ENCODE peak calls at places on chromosome 1, in eight cellular contexts. U is mesendoderm; Y is body of pancreas; R is fibroblast of lung; L is psoas muscle; H is neural progenitor cell; V is HepG2; E is CD8-positive, alpha-beta T cell. Q is an unnamed sample.

GRCh38 chr1:50251592-50252165 is 143.0 kb downstream of the ELAVL4 start:
- DNase-seq in L (no peak), E (no peak), H (peak; percentile 15), R (no peak), V (no peak), U (peak; percentile 82), Y (no peak), Q (no peak)

GRCh38 chr1:214425723-214426419 is 125.5 kb downstream of the PTPN14 start:
- DNase-seq in Y (no peak), E (no peak), L (no peak), H (no peak), V (no peak), R (no peak), U (no peak), Q (no peak)

GRCh38 chr1:88610687-88611086 is 73.4 kb upstream of the PKN2 start:
- DNase-seq in Y (no peak), H (no peak), U (no peak), E (no peak), L (no peak), R (no peak), V (no peak), Q (no peak)

GRCh38 chr1:1527092-1527816 is 13.2 kb downstream of the TMEM240 start:
- DNase-seq in L (no peak), U (no peak), V (no peak), H (no peak), Y (no peak), R (no peak), E (no peak), Q (no peak)

GRCh38 chr1:172917972-172918371 is 132.8 kb downstream of the TNFSF18 start:
- DNase-seq in U (peak; percentile 69), H (no peak), L (no peak), E (no peak), R (peak; percentile 94), V (peak; percentile 27), Y (no peak), Q (peak; percentile 45)

GRCh38 chr1:23533288-23534130 is 2.5 kb upstream of the E2F2 start:
- DNase-seq in Y (no peak), R (no peak), H (no peak), L (no peak), V (no peak), E (no peak), U (no peak), Q (no peak)

GRCh38 chr1:221793439-221794078 is 51.7 kb upstream of the DUSP10 start:
- DNase-seq in Y (peak; percentile 30), H (no peak), R (no peak), U (no peak), V (no peak), L (no peak), E (no peak), Q (no peak)

GRCh38 chr1:204986181-204986580 is 56.8 kb upstream of the CNTN2 start:
- DNase-seq in E (no peak), Y (no peak), R (no peak), H (no peak), L (no peak), U (no peak), V (no peak), Q (no peak)

GRCh38 chr1:78437393-78437792 is 53.4 kb upstream of the PTGFR start:
- DNase-seq in U (peak; percentile 57), V (no peak), L (no peak), R (no peak), H (no peak), E (no peak), Y (no peak), Q (no peak)

GRCh38 chr1:16119504-16119903 is 36.4 kb downstream of the EPHA2 start:
- DNase-seq in U (no peak), R (no peak), V (no peak), Y (no peak), E (no peak), H (no peak), L (no peak), Q (no peak)

GRCh38 chr1:116179886-116180474 is 68.8 kb downstream of the MAB21L3 start:
- DNase-seq in H (no peak), Y (no peak), L (no peak), V (peak; percentile 27), U (no peak), E (no peak), R (no peak), Q (no peak)

GRCh38 chr1:180181048-180181447 is 26.4 kb downstream of the QSOX1 start:
- DNase-seq in L (no peak), E (no peak), U (peak; percentile 17), R (peak; percentile 31), V (no peak), H (peak; percentile 65), Y (no peak), Q (peak; percentile 39)

GRCh38 chr1:3409737-3410434 is 44.6 kb upstream of the ARHGEF16 start:
- DNase-seq in Y (peak; percentile 47), E (no peak), R (peak; percentile 34), V (peak; percentile 58), L (peak; percentile 39), U (peak; percentile 52), H (peak; percentile 85), Q (peak; percentile 76)

GRCh38 chr1:241413386-241413785 is 56.4 kb upstream of the RGS7 start:
- DNase-seq in Y (no peak), E (no peak), L (no peak), V (no peak), H (no peak), U (peak; percentile 19), R (peak; percentile 96), Q (no peak)

GRCh38 chr1:119880063-119880462 is 16.3 kb downstream of the ADAM30 start:
- DNase-seq in E (no peak), H (no peak), V (no peak), U (no peak), Y (no peak), R (no peak), L (no peak), Q (no peak)

GRCh38 chr1:208159542-208160258 is 84.5 kb downstream of the PLXNA2 start:
- DNase-seq in L (peak; percentile 72), Y (no peak), V (no peak), R (peak; percentile 73), H (no peak), U (peak; percentile 68), E (no peak), Q (peak; percentile 74)

GRCh38 chr1:211551628-211552465 is 27.1 kb downstream of the SLC30A1 start:
- DNase-seq in L (no peak), E (peak; percentile 25), Y (no peak), H (no peak), U (no peak), V (peak; percentile 19), R (peak; percentile 74), Q (peak; percentile 26)

GRCh38 chr1:118785246-118785645 is 202.9 kb downstream of the TBX15 start:
- DNase-seq in R (no peak), Y (no peak), U (no peak), E (no peak), V (no peak), H (peak; percentile 4), L (peak; percentile 18), Q (no peak)

GRCh38 chr1:26538480-26539412 is 9.2 kb downstream of the RPS6KA1 start:
- DNase-seq in U (peak; percentile 62), V (peak; percentile 41), R (peak; percentile 32), L (no peak), Y (peak; percentile 46), H (peak; percentile 64), E (no peak), Q (no peak)

GRCh38 chr1:61337471-61337870 is 255.1 kb downstream of the NFIA start:
- DNase-seq in L (no peak), R (peak; percentile 59), H (no peak), U (no peak), V (no peak), Y (no peak), E (no peak), Q (peak; percentile 19)

GRCh38 chr1:77889240-77889637 is 815 bp downstream of the NEXN start:
- DNase-seq in Y (no peak), E (no peak), R (peak; percentile 79), V (peak; percentile 24), U (peak; percentile 64), L (no peak), H (peak; percentile 52), Q (peak; percentile 43)

GRCh38 chr1:59696421-59697115 is 118.2 kb upstream of the HOOK1 start:
- DNase-seq in L (no peak), R (no peak), U (no peak), V (no peak), Y (no peak), E (no peak), H (no peak), Q (no peak)

GRCh38 chr1:22711071-22711470 is 432 bp downstream of the EPHB2 start:
- DNase-seq in U (no peak), H (peak; percentile 53), L (no peak), R (no peak), E (no peak), Y (no peak), V (no peak), Q (peak; percentile 41)

DNA sequence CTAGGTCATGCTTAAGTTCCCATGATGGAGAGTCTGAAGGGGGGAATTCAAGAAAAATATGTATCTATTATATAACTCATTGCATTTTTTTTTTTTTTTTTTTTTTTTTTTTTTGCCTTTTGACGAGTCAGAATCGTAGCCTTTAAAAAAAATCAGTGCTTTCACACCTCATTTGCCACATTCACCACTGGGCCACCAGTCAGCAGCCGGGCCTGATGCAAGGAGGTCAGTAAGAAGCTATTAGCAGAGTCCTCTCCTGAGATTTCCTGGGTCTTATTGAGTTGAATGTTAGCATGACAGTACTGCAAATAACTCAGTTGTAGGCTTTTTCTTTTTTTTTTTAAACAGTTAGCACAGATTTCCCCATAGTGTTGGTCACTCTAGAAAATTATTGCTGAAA is 139.8 kb downstream of the SPATA17 start:
- DNase-seq in R (no peak), H (peak; percentile 23), V (no peak), U (peak; percentile 28), L (no peak), Y (no peak), E (no peak), Q (no peak)
- H3K27ac ChIP-seq in R (no peak overlapping the region), H (no peak overlapping the region), V (no peak overlapping the region), U (no peak overlapping the region), L (no peak overlapping the region), Y (no peak overlapping the region), E (no peak overlapping the region), Q (no peak overlapping the region)

GRCh38 chr1:153333902-153334301 is 14.7 kb downstream of the PGLYRP4 start:
- DNase-seq in L (no peak), V (no peak), E (no peak), H (no peak), U (no peak), R (no peak), Y (no peak), Q (no peak)
- H3K27ac ChIP-seq in L (no peak overlapping the region), V (no peak overlapping the region), E (no peak overlapping the region), H (no peak overlapping the region), U (no peak overlapping the region), R (no peak overlapping the region), Y (no peak overlapping the region), Q (no peak overlapping the region)

GRCh38 chr1:236207121-236207520 is 64.8 kb downstream of the GPR137B start:
- DNase-seq in V (no peak), Y (no peak), H (no peak), R (peak; percentile 20), L (no peak), U (no peak), E (no peak), Q (no peak)
- H3K27ac ChIP-seq in V (no peak overlapping the region), Y (no peak overlapping the region), H (peak overlapping the region; percentile 42), R (no peak overlapping the region), L (no peak overlapping the region), U (no peak overlapping the region), E (no peak overlapping the region), Q (no peak overlapping the region)

DNA sequence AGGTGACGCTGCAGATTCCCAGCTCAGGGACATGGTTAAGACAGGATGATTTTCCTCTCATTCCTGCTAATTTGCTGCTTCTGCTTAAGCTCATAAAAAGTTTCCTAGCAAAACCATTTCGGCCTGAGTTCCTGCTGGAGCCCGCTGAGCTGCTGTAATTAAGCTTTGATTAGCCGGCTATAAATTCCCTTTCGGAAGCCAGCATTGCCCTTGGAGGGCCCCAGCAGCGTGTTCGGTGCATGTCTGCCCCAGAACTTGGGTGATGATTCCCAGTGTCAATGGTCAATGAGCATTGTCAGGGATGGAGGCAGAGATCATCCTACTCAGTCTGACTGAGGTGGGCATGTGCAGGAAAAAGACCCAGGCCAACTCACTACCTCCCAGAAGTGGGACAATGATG is 257.4 kb downstream of the GRIK3 start:
- DNase-seq in H (no peak), V (no peak), E (no peak), L (no peak), Y (no peak), U (no peak), R (no peak), Q (no peak)
- H3K27ac ChIP-seq in H (no peak overlapping the region), V (no peak overlapping the region), E (no peak overlapping the region), L (no peak overlapping the region), Y (no peak overlapping the region), U (no peak overlapping the region), R (no peak overlapping the region), Q (no peak overlapping the region)

Q was measured in hepatocyte.